ENCODE peak calls at places on chromosomes 13 and 19, in seven cellular contexts. T, J, P, I, H, A and G are unnamed samples.

GRCh38 chr19:47687906-47688305 is 25.3 kb upstream of the EHD2 start:
- DNase-seq in P (no peak), A (no peak), H (no peak), J (no peak), I (no peak), T (no peak), G (no peak)

GRCh38 chr19:658916-659839 is 3.8 kb downstream of the RNF126 start:
- DNase-seq in I (no peak), T (no peak), P (no peak), H (no peak), A (no peak), J (peak), G (no peak)

GRCh38 chr13:98293570-98294142 is 116.6 kb upstream of the RNF113B start:
- DNase-seq in T (no peak), H (no peak), A (peak), P (no peak), I (no peak), J (no peak), G (no peak)

GRCh38 chr13:77896536-77896935 is 22.1 kb downstream of the EDNRB start:
- DNase-seq in I (no peak), H (no peak), T (no peak), A (peak), J (no peak), P (no peak), G (peak)

GRCh38 chr19:30906871-30907270 is 442.4 kb downstream of the TSHZ3 start:
- DNase-seq in I (no peak), T (no peak), H (no peak), J (no peak), A (no peak), P (no peak), G (no peak)

GRCh38 chr19:23505738-23506137 is 110.5 kb upstream of the ZNF91 start:
- DNase-seq in H (no peak), J (no peak), A (no peak), P (no peak), I (no peak), T (no peak), G (no peak)

GRCh38 chr13:49113526-49114286 is 106.4 kb upstream of the MLNR start:
- DNase-seq in J (peak), T (no peak), I (no peak), P (no peak), H (peak), A (peak), G (peak)

GRCh38 chr13:49258097-49258796 is 10.5 kb downstream of the CDADC1 start:
- DNase-seq in A (no peak), T (no peak), J (no peak), P (no peak), H (no peak), I (no peak), G (no peak)

GRCh38 chr19:39080431-39080830 is 3.7 kb upstream of the ACP7 start:
- DNase-seq in I (no peak), J (no peak), T (no peak), H (no peak), A (no peak), P (no peak), G (no peak)

GRCh38 chr13:79194272-79194671 is 211.8 kb downstream of the RBM26 start:
- DNase-seq in I (no peak), J (no peak), T (no peak), A (no peak), P (no peak), H (no peak), G (no peak)

GRCh38 chr19:45098521-45099464 is 5.8 kb downstream of the PPP1R37 start:
- DNase-seq in J (no peak), I (peak), H (no peak), A (peak), T (no peak), P (no peak), G (no peak)

GRCh38 chr19:13920940-13921744 is 15.1 kb downstream of the CC2D1A start:
- DNase-seq in A (peak), J (peak), I (no peak), H (no peak), T (no peak), P (no peak), G (no peak)

GRCh38 chr19:33390908-33391630 is 17.6 kb downstream of the CEBPG start:
- DNase-seq in P (no peak), A (no peak), I (no peak), J (no peak), T (peak), H (no peak), G (no peak)

GRCh38 chr19:17302391-17303166 is 646 bp downstream of the ABHD8 start:
- DNase-seq in T (no peak), A (no peak), P (no peak), J (no peak), H (no peak), I (peak), G (no peak)

GRCh38 chr13:41614671-41615519 is 157.5 kb downstream of the RGCC start:
- DNase-seq in P (no peak), I (no peak), A (peak), H (peak), J (peak), T (no peak), G (no peak)

GRCh38 chr13:48155850-48156249 is 60.9 kb upstream of the MED4 start:
- DNase-seq in A (peak), T (no peak), P (no peak), I (no peak), J (peak), H (peak), G (peak)

GRCh38 chr13:30142502-30143211 is 164.7 kb downstream of the KATNAL1 start:
- DNase-seq in T (no peak), A (peak), P (no peak), H (peak), J (peak), I (no peak), G (peak)

GRCh38 chr13:107992542-107992941 is 222.8 kb downstream of the LIG4 start:
- DNase-seq in A (peak), H (peak), J (no peak), P (no peak), I (no peak), T (no peak), G (no peak)

GRCh38 chr19:43452517-43453045 is 12.8 kb downstream of the LYPD3 start:
- DNase-seq in T (no peak), I (no peak), H (no peak), P (no peak), A (no peak), J (no peak), G (no peak)

GRCh38 chr19:32416749-32417469 is 11.3 kb downstream of the DPY19L3 start:
- DNase-seq in J (peak), T (no peak), H (no peak), I (no peak), A (no peak), P (no peak), G (no peak)

GRCh38 chr13:110705356-110705825 is 525 bp downstream of the CARS2 start:
- DNase-seq in T (no peak), I (no peak), P (no peak), H (no peak), A (no peak), J (no peak), G (no peak)

GRCh38 chr19:4609878-4610511 is 29.3 kb upstream of the TNFAIP8L1 start:
- DNase-seq in A (no peak), H (no peak), J (no peak), I (no peak), P (no peak), T (no peak), G (no peak)

GRCh38 chr13:20239748-20240147 is 7.6 kb upstream of the GJB6 start:
- DNase-seq in T (peak), I (no peak), P (no peak), A (no peak), H (no peak), J (no peak), G (no peak)

GRCh38 chr13:85441975-85442374 is 357.2 kb downstream of the SLITRK6 start:
- DNase-seq in T (no peak), J (no peak), I (no peak), H (no peak), P (no peak), A (no peak), G (no peak)

GRCh38 chr19:13428352-13428751 is 77.9 kb downstream of the CACNA1A start:
- DNase-seq in A (peak), H (no peak), J (peak), P (no peak), T (no peak), I (no peak), G (no peak)

GRCh38 chr19:13985771-13986347 is 20.3 kb downstream of the RFX1 start:
- DNase-seq in I (no peak), T (no peak), H (no peak), P (no peak), A (no peak), J (no peak), G (no peak)

GRCh38 chr19:33332248-33332647 is 29.9 kb upstream of the CEBPA start:
- DNase-seq in P (no peak), T (no peak), H (no peak), I (no peak), J (no peak), A (no peak), G (no peak)

GRCh38 chr19:6947745-6948144 is 60.4 kb downstream of the ADGRE1 start:
- DNase-seq in J (peak), A (peak), P (no peak), T (no peak), I (no peak), H (no peak), G (peak)

GRCh38 chr19:18167975-18168645 is 5.5 kb upstream of the IFI30 start:
- DNase-seq in H (no peak), P (peak), A (peak), I (no peak), T (peak), J (no peak), G (no peak)

GRCh38 chr13:80037505-80037888 is 303.4 kb downstream of the SPRY2 start:
- DNase-seq in T (no peak), A (peak), I (no peak), H (peak), P (no peak), J (peak), G (peak)

GRCh38 chr13:41608111-41608510 is 150.8 kb downstream of the RGCC start:
- DNase-seq in P (no peak), H (no peak), A (no peak), J (peak), T (no peak), I (no peak), G (no peak)

GRCh38 chr13:39765801-39766463 is 110.5 kb downstream of the COG6 start:
- DNase-seq in P (no peak), H (peak), I (peak), A (peak), T (peak), J (no peak), G (no peak)